ENCODE peak calls at places on chromosome 19, in five cellular contexts. Y is tibial artery; S is CD8-positive, alpha-beta T cell; H is H9; X is ovary. M is an unnamed sample.

GRCh38 chr19:39996218-39996810 is 546 bp upstream of the ZNF546 start:
- DNase-seq in Y (no peak), S (no peak), H (no peak), X (no peak), M (peak)

GRCh38 chr19:39098365-39099269 is 14.4 kb downstream of the ACP7 start:
- DNase-seq in Y (no peak), S (no peak), H (no peak), X (no peak), M (no peak)

GRCh38 chr19:38691938-38692457 is 44.5 kb downstream of the ACTN4 start:
- DNase-seq in Y (peak), S (no peak), H (no peak), X (no peak), M (no peak)

GRCh38 chr19:5172859-5173577 is 167.6 kb downstream of the PTPRS start:
- DNase-seq in Y (no peak), S (no peak), H (no peak), X (no peak), M (no peak)

GRCh38 chr19:3682741-3683404 is 17.4 kb downstream of the PIP5K1C start:
- DNase-seq in Y (no peak), S (no peak), H (no peak), X (no peak), M (peak)

GRCh38 chr19:39916851-39917396 is 17.5 kb downstream of the FCGBP start:
- DNase-seq in Y (peak), S (no peak), H (no peak), X (no peak), M (no peak)

GRCh38 chr19:29670255-29670654 is 5.0 kb downstream of the PLEKHF1 start:
- DNase-seq in Y (peak), S (no peak), H (no peak), X (peak), M (no peak)

GRCh38 chr19:7819337-7819736 is 10.7 kb upstream of the EVI5L start:
- DNase-seq in Y (no peak), S (no peak), H (no peak), X (no peak), M (no peak)

GRCh38 chr19:17394891-17395415 is 957 bp upstream of the CCDC194 start:
- DNase-seq in Y (no peak), S (peak), H (peak), X (peak), M (peak)

GRCh38 chr19:2311093-2311492 is 3.1 kb upstream of the LINGO3 start:
- DNase-seq in Y (no peak), S (no peak), H (no peak), X (no peak), M (no peak)

GRCh38 chr19:38006361-38007045 is 99.5 kb downstream of the SIPA1L3 start:
- DNase-seq in Y (no peak), S (no peak), H (no peak), X (no peak), M (no peak)

GRCh38 chr19:21352830-21353229 is 6.0 kb upstream of the ZNF738 start:
- DNase-seq in Y (no peak), S (no peak), H (no peak), X (no peak), M (no peak)

GRCh38 chr19:4086336-4086953 is 19.7 kb upstream of the ZBTB7A start:
- DNase-seq in Y (no peak), S (no peak), H (no peak), X (no peak), M (no peak)

GRCh38 chr19:4744451-4745170 is 21.0 kb upstream of the DPP9 start:
- DNase-seq in Y (no peak), S (no peak), H (no peak), X (peak), M (no peak)

GRCh38 chr19:38739440-38740251 is 4.6 kb downstream of the CAPN12 start:
- DNase-seq in Y (no peak), S (no peak), H (no peak), X (no peak), M (no peak)

GRCh38 chr19:610801-611505 is 21.3 kb downstream of the HCN2 start:
- DNase-seq in Y (no peak), S (peak), H (no peak), X (peak), M (peak)

GRCh38 chr19:52936151-52936957 is 13.1 kb upstream of the ZNF888 start:
- DNase-seq in Y (peak), S (no peak), H (no peak), X (no peak), M (peak)

GRCh38 chr19:11400695-11401291 is 16.7 kb upstream of the EPOR start:
- DNase-seq in Y (no peak), S (no peak), H (no peak), X (no peak), M (no peak)

GRCh38 chr19:2974342-2974932 is 2.9 kb upstream of the TLE6 start:
- DNase-seq in Y (peak), S (no peak), H (no peak), X (no peak), M (peak)

GRCh38 chr19:50519006-50519575 is 5.4 kb upstream of the ASPDH start:
- DNase-seq in Y (no peak), S (no peak), H (no peak), X (no peak), M (no peak)

GRCh38 chr19:1107655-1108261 is 4.0 kb downstream of the GPX4 start:
- DNase-seq in Y (no peak), S (no peak), H (no peak), X (no peak), M (no peak)

GRCh38 chr19:30053558-30053957 is 111.5 kb downstream of the URI1 start:
- DNase-seq in Y (no peak), S (no peak), H (no peak), X (no peak), M (no peak)

GRCh38 chr19:3494051-3494450 is 6.4 kb downstream of the DOHH start:
- DNase-seq in Y (no peak), S (no peak), H (peak), X (no peak), M (peak)

GRCh38 chr19:17555929-17556813 is 722 bp downstream of the COLGALT1 start:
- DNase-seq in Y (peak), S (peak), H (peak), X (peak), M (peak)

GRCh38 chr19:11088508-11089253 is 582 bp upstream of the LDLR start:
- DNase-seq in Y (peak), S (no peak), H (no peak), X (peak), M (no peak)

GRCh38 chr19:1941146-1942077 is at the start of gene CSNK1G2:
- DNase-seq in Y (no peak), S (peak), H (no peak), X (peak), M (no peak)

GRCh38 chr19:12938536-12939291 is at the start of gene CALR:
- DNase-seq in Y (peak), S (no peak), H (no peak), X (no peak), M (peak)

GRCh38 chr19:53868091-53868891 is 608 bp downstream of the MYADM start:
- DNase-seq in Y (peak), S (no peak), H (peak), X (peak), M (peak)

GRCh38 chr19:7830823-7831222 is 805 bp downstream of the EVI5L start:
- DNase-seq in Y (no peak), S (no peak), H (no peak), X (no peak), M (no peak)

GRCh38 chr19:49499030-49499670 is 2.9 kb downstream of the RPS11 start:
- DNase-seq in Y (no peak), S (no peak), H (no peak), X (no peak), M (no peak)

GRCh38 chr19:49497047-49497789 is 984 bp downstream of the RPS11 start:
- DNase-seq in Y (no peak), S (peak), H (peak), X (peak), M (peak)

GRCh38 chr19:49498475-49498874 is 2.2 kb downstream of the RPS11 start:
- DNase-seq in Y (no peak), S (no peak), H (no peak), X (no peak), M (no peak)

GRCh38 chr19:49497790-49498106 is 1.5 kb downstream of the RPS11 start:
- DNase-seq in Y (no peak), S (no peak), H (no peak), X (no peak), M (no peak)

GRCh38 chr19:49496574-49497008 is 357 bp downstream of the RPS11 start:
- DNase-seq in Y (no peak), S (no peak), H (no peak), X (no peak), M (no peak)
- H3K27ac ChIP-seq in Y (peak), S (peak), H (peak), X (peak), M (peak)

GRCh38 chr19:6340493-6341201 is 7.2 kb upstream of the ACER1 start:
- DNase-seq in Y (no peak), S (no peak), H (peak), X (no peak), M (no peak)
- TF ChIP-seq CTCF in Y (no peak), S (no peak), H (peak), X (no peak), M (no peak)

DNA sequence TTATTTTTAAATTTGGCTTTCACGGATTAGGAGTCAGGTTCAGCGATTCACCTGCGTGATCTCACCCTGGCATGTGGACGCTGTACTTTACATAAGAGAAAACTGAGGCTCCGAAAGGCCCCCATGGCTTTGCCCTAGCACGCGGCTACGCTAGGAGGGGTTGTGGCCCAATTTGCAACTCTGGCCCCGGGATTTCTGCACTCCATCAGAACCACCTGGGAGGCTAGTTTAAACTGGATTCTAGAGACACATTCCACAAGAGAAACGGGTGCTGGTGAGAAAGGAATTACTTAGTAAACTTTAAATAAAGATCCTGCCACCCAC is 6.2 kb downstream of the BCL3 start:
- DNase-seq in Y (no peak), S (no peak), H (no peak), X (no peak), M (no peak)
- H3K27ac ChIP-seq in Y (peak), S (peak), H (no peak), X (peak), M (peak)

GRCh38 chr19:48444933-48445194 is 919 bp upstream of the GRWD1 start:
- DNase-seq in Y (no peak), S (no peak), H (no peak), X (no peak), M (no peak)

GRCh38 chr19:48445256-48445605 is 552 bp upstream of the GRWD1 start:
- DNase-seq in Y (no peak), S (no peak), H (peak), X (no peak), M (peak)

GRCh38 chr19:48446579-48446978 is 796 bp downstream of the GRWD1 start:
- DNase-seq in Y (no peak), S (no peak), H (no peak), X (no peak), M (no peak)

GRCh38 chr19:48444129-48444932 is 1.5 kb upstream of the GRWD1 start:
- DNase-seq in Y (no peak), S (no peak), H (peak), X (peak), M (no peak)

GRCh38 chr19:48445606-48446481 is at the start of gene GRWD1:
- DNase-seq in Y (peak), S (peak), H (peak), X (peak), M (peak)
- TF ChIP-seq CTCF in Y (no peak), S (no peak), H (peak), X (no peak), M (peak)

GRCh38 chr19:15673176-15673654 is 328 bp downstream of the CYP4F12 start:
- DNase-seq in Y (no peak), S (no peak), H (no peak), X (peak), M (no peak)
- H3K27ac ChIP-seq in Y (no peak), S (no peak), H (no peak), X (no peak), M (no peak)

DNA sequence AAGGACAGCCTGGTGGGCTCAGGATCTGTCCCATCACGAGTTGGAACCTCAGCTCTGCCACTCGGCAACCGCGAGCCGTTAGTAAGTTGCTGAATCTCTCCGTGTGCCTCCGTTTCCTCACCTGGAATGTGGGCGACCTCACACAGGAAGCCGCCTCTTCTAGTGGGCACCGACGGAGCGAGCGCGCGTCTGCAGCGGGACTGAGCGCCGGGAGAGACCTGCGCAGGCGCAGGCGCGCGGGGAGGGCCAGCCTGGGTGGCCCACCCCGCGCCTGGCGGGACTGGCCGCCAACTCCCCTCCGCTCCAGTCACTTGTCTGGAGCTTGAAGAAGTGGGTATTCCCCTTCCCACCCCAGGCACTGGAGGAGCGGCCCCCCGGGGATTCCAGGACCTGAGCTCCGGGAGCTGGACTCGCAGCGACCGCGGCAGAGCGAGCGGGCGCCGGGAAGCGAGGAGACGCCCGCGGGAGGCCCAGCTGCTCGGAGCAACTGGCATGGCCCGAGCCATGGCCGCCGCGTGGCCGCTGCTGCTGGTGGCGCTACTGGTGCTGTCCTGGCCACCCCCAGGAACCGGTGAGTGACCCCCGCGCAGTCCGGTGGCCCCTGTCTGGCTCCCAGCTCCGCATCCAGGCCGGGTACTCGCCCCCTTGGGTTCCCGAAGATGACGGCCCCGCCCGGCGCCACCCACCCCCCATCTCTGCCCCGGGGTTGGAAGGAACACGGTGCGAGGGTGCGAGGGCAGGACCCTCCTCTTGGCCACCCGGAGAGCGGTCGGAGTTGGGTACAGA is at the start of gene PVR:
- DNase-seq in Y (peak), S (peak), H (peak), X (peak), M (peak)
- TF ChIP-seq CTCF in Y (no peak), S (no peak), H (no peak), X (no peak), M (peak)

DNA sequence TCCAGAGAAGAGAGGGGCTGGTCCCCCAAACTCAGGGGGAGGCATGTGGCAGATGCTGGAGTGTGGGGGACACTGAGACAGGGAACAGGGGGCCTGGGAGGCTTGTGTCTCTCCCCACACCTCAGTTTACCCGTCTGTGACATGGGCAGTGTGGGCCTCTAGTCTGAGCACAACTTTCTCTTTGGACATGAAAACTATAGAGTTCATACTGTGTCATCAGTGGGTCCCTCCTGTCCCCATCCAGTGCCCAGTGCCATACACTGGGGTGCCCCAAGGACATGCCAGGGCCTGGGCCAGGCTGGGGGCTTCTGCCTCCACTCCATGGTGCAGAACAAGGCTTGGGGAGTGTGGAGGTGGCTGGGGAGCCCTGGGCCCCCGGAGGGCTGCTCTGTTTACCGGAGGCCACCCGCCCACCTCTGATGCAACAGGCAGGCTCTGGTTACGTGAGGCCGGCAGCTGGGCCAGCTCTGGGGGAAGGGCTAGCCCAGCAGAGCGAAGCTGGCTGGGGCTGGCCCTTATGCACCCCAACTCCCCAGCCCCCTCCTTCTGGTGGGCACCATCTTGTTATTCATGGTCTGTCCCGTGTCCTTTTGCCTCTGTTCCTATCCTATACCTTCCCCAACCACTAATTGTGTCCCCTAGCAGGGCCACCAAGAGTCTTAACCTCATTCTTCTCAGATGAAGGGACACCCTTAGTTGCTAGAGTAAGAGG is 1.9 kb upstream of the MEF2B start:
- DNase-seq in Y (no peak), S (no peak), H (no peak), X (no peak), M (no peak)
- H3K27ac ChIP-seq in Y (no peak), S (no peak), H (no peak), X (no peak), M (no peak)